ENCODE peak calls at places on chromosomes 13 and 19, in four cellular contexts. R is upper lobe of right lung, L is cardiac muscle cell, C is Peyer's patch. D is an unnamed sample. For H3K36me3, the result is how much of the 10 kb centered on the place peaks cover.

GRCh38 chr19:33638167-33639033 is 16.6 kb downstream of the CHST8 start:
- DNase-seq in R (peak), L (peak), C (no peak), D (no peak)

GRCh38 chr19:29079331-29079730 is 133.6 kb downstream of the UQCRFS1 start:
- DNase-seq in C (no peak), R (no peak), L (no peak), D (no peak)

GRCh38 chr19:932647-933552 is 7.1 kb downstream of the ARID3A start:
- DNase-seq in C (peak), R (peak), L (peak), D (no peak)

GRCh38 chr19:10797541-10798256 is 38.3 kb downstream of the TMED1 start:
- DNase-seq in L (no peak), R (no peak), C (no peak), D (no peak)

GRCh38 chr13:106522898-106523525 is 12.4 kb downstream of the EFNB2 start:
- DNase-seq in R (no peak), L (no peak), C (no peak), D (peak)

GRCh38 chr19:52191374-52191773 is 1.5 kb downstream of the PPP2R1A start:
- DNase-seq in C (no peak), L (no peak), R (no peak), D (no peak)

GRCh38 chr19:54029930-54030490 is 33.7 kb downstream of the VSTM1 start:
- DNase-seq in L (peak), R (no peak), C (peak), D (peak)

GRCh38 chr13:21917046-21918010 is 246.5 kb downstream of the FGF9 start:
- DNase-seq in L (no peak), R (no peak), C (no peak), D (no peak)

GRCh38 chr19:19615086-19615485 is 3.4 kb downstream of the PBX4 start:
- DNase-seq in R (no peak), L (no peak), C (no peak), D (peak)

GRCh38 chr13:86692291-86692690 is 893.1 kb upstream of the SLITRK6 start:
- DNase-seq in C (no peak), R (no peak), L (no peak), D (no peak)

GRCh38 chr13:43357435-43358065 is 334.2 kb downstream of the DNAJC15 start:
- DNase-seq in L (peak), C (no peak), R (no peak), D (no peak)

GRCh38 chr19:6465006-6465405 is 935 bp downstream of the CRB3 start:
- DNase-seq in L (no peak), C (no peak), R (peak), D (no peak)

GRCh38 chr19:49110567-49110966 is 3.6 kb upstream of the LIN7B start:
- DNase-seq in C (no peak), L (no peak), R (no peak), D (no peak)

GRCh38 chr19:49106648-49107135 is 7.5 kb upstream of the LIN7B start:
- DNase-seq in R (peak), C (peak), L (peak), D (peak)

GRCh38 chr19:49109569-49110233 is 4.5 kb upstream of the LIN7B start:
- DNase-seq in C (no peak), R (no peak), L (no peak), D (no peak)

GRCh38 chr19:49109051-49109450 is 5.1 kb upstream of the LIN7B start:
- DNase-seq in C (no peak), R (no peak), L (no peak), D (no peak)

GRCh38 chr19:49107625-49108459 is 6.3 kb upstream of the LIN7B start:
- DNase-seq in L (no peak), C (no peak), R (no peak), D (no peak)
- H3K36me3 ChIP-seq in L (under half), C (half or more), R (half or more), D (under half)

GRCh38 chr13:110330491-110331001 is 23.5 kb downstream of the COL4A2 start:
- DNase-seq in R (no peak), L (no peak), C (no peak), D (no peak)

GRCh38 chr13:110329258-110329657 is 22.2 kb downstream of the COL4A2 start:
- DNase-seq in C (no peak), R (no peak), L (no peak), D (no peak)

GRCh38 chr13:110327036-110327790 is 20.1 kb downstream of the COL4A2 start:
- DNase-seq in R (no peak), C (no peak), L (no peak), D (no peak)

GRCh38 chr13:110329798-110330461 is 22.8 kb downstream of the COL4A2 start:
- DNase-seq in R (no peak), L (no peak), C (no peak), D (no peak)

DNA sequence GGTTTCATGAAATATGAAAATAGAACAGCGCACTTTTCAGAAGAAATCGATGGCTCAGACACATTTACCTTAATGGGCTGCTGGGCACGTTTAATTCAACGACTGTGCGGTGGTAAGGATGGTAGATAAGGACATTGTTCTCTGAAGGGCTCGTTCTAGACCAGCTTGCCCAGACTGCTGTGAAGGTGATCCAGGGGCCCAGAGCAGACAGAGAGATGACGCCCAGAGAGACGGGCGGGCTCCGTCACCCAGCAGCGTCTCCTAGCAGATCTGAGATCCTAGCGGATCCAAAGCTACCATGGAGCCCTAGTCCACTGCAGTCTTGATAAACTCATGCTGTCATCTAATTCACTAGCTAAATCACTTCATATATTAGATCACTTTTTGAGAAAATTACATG is 21.4 kb downstream of the COL4A2 start:
- DNase-seq in L (no peak), R (no peak), C (no peak), D (no peak)
- H3K36me3 ChIP-seq in L (under half), R (under half), C (under half), D (under half)

DNA sequence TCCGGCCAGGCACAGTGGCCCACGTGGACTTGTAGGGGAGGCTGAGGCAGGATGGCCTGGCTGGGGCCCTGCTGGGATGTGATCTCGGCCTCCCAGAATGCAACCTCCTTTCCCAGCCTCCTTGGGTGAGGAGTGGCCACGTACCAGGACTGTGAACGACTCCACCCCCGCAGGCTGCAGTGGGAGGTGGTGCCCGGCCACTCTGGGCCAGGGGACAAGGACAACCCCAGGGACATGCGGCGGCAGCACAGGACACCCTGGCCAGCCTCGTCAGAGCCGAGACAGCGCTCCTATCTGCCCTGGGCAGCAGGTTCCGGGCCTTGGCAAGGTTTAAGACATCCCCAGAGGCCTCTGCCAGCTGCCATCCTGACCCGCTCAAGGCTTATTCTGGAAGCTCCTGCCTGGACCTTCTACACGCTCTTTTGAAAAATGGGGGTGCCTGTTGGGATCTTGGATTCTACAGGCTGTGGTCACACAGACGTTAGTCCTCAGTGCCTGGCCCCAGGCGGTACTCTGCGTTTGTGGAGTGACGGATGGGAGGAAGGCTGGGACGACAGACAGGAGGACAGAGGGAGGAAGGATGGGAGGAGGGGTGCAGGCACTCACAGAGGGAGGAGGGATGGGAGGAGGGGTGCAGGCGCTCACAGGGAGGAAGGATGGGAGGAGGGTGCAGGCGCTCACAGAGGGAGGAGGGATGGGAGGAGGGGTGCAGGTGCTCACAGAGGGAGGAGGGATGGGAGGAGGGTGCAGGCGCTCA is 19.9 kb upstream of the CACTIN start:
- DNase-seq in R (no peak), L (no peak), C (no peak), D (no peak)
- H3K36me3 ChIP-seq in R (under half), L (under half), C (half or more), D (under half)

DNA sequence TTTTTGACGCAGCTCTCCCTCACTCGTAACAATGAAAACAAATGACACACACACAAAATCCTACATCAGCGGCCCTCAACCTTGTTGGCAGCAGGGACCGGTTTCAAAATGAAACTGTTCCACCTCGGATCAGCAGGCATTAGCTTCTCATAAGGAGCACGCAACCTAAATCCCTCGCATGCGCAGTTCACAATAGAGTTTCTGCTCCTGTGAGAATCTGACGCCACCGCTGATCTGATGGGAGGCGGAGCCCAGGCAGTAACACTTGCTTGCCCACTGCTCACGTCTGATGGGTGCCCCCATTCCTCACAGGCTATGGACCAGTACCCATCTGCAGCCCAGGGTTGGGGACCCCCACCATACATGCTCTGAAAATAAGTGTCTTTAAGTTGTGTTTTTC is 43.4 kb downstream of the DHRS12 start:
- DNase-seq in R (no peak), L (no peak), C (no peak), D (no peak)
- H3K36me3 ChIP-seq in R (half or more), L (under half), C (under half), D (under half)

D was measured in bronchial epithelial cell.